ENCODE peak calls at places on chromosomes 11 and 22, in four cellular contexts. N, M, D and O are unnamed samples.

GRCh38 chr11:11521306-11522002 is 100.4 kb downstream of the GALNT18 start:
- DNase-seq in D (no peak), M (no peak), N (no peak), O (no peak)

GRCh38 chr11:112453601-112454577 is 193.2 kb upstream of the PLET1 start:
- DNase-seq in M (no peak), N (peak; percentile 34), D (peak; percentile 90), O (no peak)

GRCh38 chr22:43876866-43877509 is 14.7 kb upstream of the SULT4A1 start:
- DNase-seq in M (no peak), D (peak; percentile 29), N (no peak), O (no peak)

GRCh38 chr11:19164230-19164855 is 37.4 kb downstream of the CSRP3 start:
- DNase-seq in M (no peak), D (no peak), N (no peak), O (no peak)

GRCh38 chr11:107583629-107584195 is 7.2 kb upstream of the ELMOD1 start:
- DNase-seq in M (no peak), N (no peak), D (no peak), O (no peak)

GRCh38 chr11:64583296-64584262 is 7.4 kb upstream of the SLC22A12 start:
- DNase-seq in M (no peak), N (no peak), D (no peak), O (no peak)

GRCh38 chr11:74683941-74684481 is 47.2 kb downstream of the CHRDL2 start:
- DNase-seq in M (no peak), N (no peak), D (peak; percentile 43), O (no peak)

GRCh38 chr11:83033972-83034672 is 37.6 kb downstream of the RAB30 start:
- DNase-seq in N (no peak), D (peak; percentile 66), M (peak; percentile 54), O (no peak)

GRCh38 chr11:12276831-12277475 is 100.4 kb upstream of the PARVA start:
- DNase-seq in N (no peak), D (peak; percentile 35), M (peak; percentile 8), O (no peak)

GRCh38 chr11:4606231-4607015 is 1.6 kb downstream of the TRIM68 start:
- DNase-seq in M (no peak), D (no peak), N (no peak), O (no peak)

GRCh38 chr11:15119826-15120225 is 5.1 kb downstream of the INSC start:
- DNase-seq in N (no peak), M (no peak), D (no peak), O (no peak)

GRCh38 chr22:22547226-22547625 is 11.8 kb downstream of the PRAME start:
- DNase-seq in M (no peak), N (no peak), D (no peak), O (no peak)

GRCh38 chr11:35142481-35143207 is 3.7 kb downstream of the CD44 start:
- DNase-seq in D (peak; percentile 71), M (peak; percentile 58), N (no peak), O (no peak)

GRCh38 chr22:48594757-48595510 is 1232.7 kb downstream of the BRD1 start:
- DNase-seq in D (no peak), N (no peak), M (no peak), O (no peak)

GRCh38 chr11:110373061-110373702 is 56.6 kb upstream of the FDX1 start:
- DNase-seq in N (no peak), M (no peak), D (no peak), O (no peak)

GRCh38 chr11:104968365-104968855 is at the start of gene CASP4:
- DNase-seq in D (no peak), N (peak; percentile 18), M (peak; percentile 30), O (peak; percentile 3)

GRCh38 chr11:34274712-34275398 is 83.0 kb downstream of the ABTB2 start:
- DNase-seq in D (no peak), M (peak; percentile 97), N (peak; percentile 92), O (peak; percentile 80)

GRCh38 chr11:68380786-68381622 is 68.6 kb downstream of the LRP5 start:
- DNase-seq in M (peak; percentile 49), N (no peak), D (no peak), O (no peak)

DNA sequence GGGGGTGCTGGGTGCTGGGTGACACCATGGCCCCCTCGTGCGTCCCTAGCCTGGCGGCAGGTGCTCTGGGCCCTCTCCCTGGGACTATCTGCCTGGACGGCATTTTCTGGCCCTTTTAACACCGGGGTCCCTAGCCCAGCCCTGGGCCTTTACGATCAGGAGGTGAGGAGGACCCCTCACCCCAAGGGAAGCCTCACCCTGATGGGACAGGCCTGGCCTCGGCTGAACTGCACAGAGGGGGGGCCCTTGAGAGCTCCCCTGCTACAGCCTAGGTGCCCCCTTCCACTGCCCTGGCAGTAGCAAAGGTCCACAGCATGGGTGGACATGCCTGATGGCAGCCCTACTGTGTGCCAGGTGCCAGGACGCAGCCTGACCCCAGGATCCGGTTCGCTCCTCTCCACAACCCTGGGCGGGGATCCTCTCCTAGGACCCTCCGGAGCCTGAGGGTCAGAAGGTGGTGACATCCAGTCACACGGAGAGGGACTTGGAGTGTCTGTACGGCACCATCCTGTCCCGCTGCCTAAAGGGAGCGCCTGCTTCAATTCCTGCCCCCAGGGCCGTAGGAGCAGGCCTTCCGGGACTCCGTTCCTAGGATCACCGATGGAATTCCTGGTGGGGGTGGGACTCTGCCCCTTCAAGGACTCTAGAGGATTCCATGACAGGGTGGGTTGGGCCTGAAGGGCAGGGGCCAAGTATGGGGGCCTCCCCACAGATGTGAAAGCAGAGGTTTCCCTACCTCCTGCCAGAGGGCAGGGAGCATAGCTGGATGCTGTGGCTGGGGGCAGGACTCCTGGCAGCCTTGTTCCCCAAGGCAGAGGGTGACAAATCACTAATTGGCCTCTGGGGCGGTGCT is 33.0 kb upstream of the TH start:
- DNase-seq in D (peak; percentile 38), M (no peak), N (no peak), O (no peak)
- H3K27ac ChIP-seq in D (no peak overlapping the region), M (no peak overlapping the region), N (no peak overlapping the region), O (no peak overlapping the region)

GRCh38 chr11:102172127-102172848 is 62.0 kb downstream of the YAP1 start:
- DNase-seq in N (no peak), D (no peak), M (no peak), O (no peak)
- H3K27ac ChIP-seq in N (no peak overlapping the region), D (no peak overlapping the region), M (peak overlapping the region; percentile 83), O (peak overlapping the region; percentile 94)

GRCh38 chr11:128904303-128904871 is 13.2 kb downstream of the KCNJ5 start:
- DNase-seq in M (no peak), N (no peak), D (peak; percentile 70), O (no peak)
- H3K27ac ChIP-seq in M (no peak overlapping the region), N (no peak overlapping the region), D (no peak overlapping the region), O (no peak overlapping the region)

GRCh38 chr11:62373464-62374110 is 36.3 kb downstream of the ASRGL1 start:
- DNase-seq in M (no peak), N (no peak), D (peak; percentile 71), O (no peak)
- H3K27ac ChIP-seq in M (no peak overlapping the region), N (no peak overlapping the region), D (no peak overlapping the region), O (no peak overlapping the region)

GRCh38 chr11:128289048-128289447 is 298.3 kb downstream of the ETS1 start:
- DNase-seq in N (no peak), D (no peak), M (no peak), O (no peak)

GRCh38 chr11:128288368-128288767 is 299.0 kb downstream of the ETS1 start:
- DNase-seq in N (no peak), D (no peak), M (no peak), O (no peak)

GRCh38 chr11:128291835-128292234 is 295.5 kb downstream of the ETS1 start:
- DNase-seq in M (no peak), N (no peak), D (no peak), O (no peak)

GRCh38 chr11:128291043-128291442 is 296.3 kb downstream of the ETS1 start:
- DNase-seq in M (no peak), N (no peak), D (no peak), O (no peak)

GRCh38 chr11:128290106-128290840 is 297.1 kb downstream of the ETS1 start:
- DNase-seq in D (peak; percentile 77), N (peak; percentile 46), M (peak; percentile 67), O (no peak)
- H3K27ac ChIP-seq in D (no peak overlapping the region), N (no peak overlapping the region), M (peak overlapping the region; percentile 44), O (peak overlapping the region; percentile 9)

GRCh38 chr11:70843906-70844305 is 408.5 kb downstream of the SHANK2 start:
- DNase-seq in M (no peak), N (no peak), D (no peak), O (no peak)
- H3K27ac ChIP-seq in M (no peak overlapping the region), N (no peak overlapping the region), D (no peak overlapping the region), O (no peak overlapping the region)